ENCODE peak calls at places on chromosomes 7 and 10, in four cellular contexts. G is hepatocyte, H is neuronal stem cell, A is GM23248. Z is an unnamed sample.

GRCh38 chr10:48838830-48839229 is 100.8 kb downstream of the LRRC18 start:
- DNase-seq in A (no peak), G (no peak), H (no peak), Z (peak; percentile 2)

GRCh38 chr7:120304674-120305073 is 31.7 kb downstream of the KCND2 start:
- DNase-seq in H (no peak), A (no peak), G (no peak), Z (peak; percentile 17)

GRCh38 chr10:72354356-72355213 is at the start of gene DNAJB12:
- DNase-seq in H (peak; percentile 93), G (peak; percentile 96), A (peak; percentile 96), Z (peak; percentile 99)

GRCh38 chr7:26091933-26092332 is 60.1 kb upstream of the NFE2L3 start:
- DNase-seq in H (no peak), A (peak; percentile 15), G (no peak), Z (peak; percentile 62)

GRCh38 chr10:47402681-47403301 is 18.7 kb upstream of the ZNF488 start:
- DNase-seq in H (peak; percentile 39), G (peak; percentile 77), A (peak; percentile 82), Z (peak; percentile 63)

GRCh38 chr10:110659558-110659957 is 15.4 kb downstream of the RBM20 start:
- DNase-seq in G (no peak), H (no peak), A (no peak), Z (no peak)

GRCh38 chr10:5014936-5015335 is 11.3 kb upstream of the AKR1C2 start:
- DNase-seq in A (peak; percentile 42), H (no peak), G (no peak), Z (no peak)

GRCh38 chr7:131431289-131431688 is 103.6 kb downstream of the MKLN1 start:
- DNase-seq in H (no peak), G (peak; percentile 3), A (peak; percentile 74), Z (no peak)

GRCh38 chr7:87219545-87220025 is at the start of gene TMEM243:
- DNase-seq in G (peak; percentile 83), A (peak; percentile 89), H (peak; percentile 51), Z (peak; percentile 65)

GRCh38 chr10:78470267-78471103 is 436.8 kb downstream of the RPS24 start:
- DNase-seq in A (no peak), G (no peak), H (no peak), Z (no peak)
- H2AFZ ChIP-seq in A (no peak overlapping the region), G (no peak overlapping the region), H (no peak overlapping the region), Z (no peak overlapping the region)

DNA sequence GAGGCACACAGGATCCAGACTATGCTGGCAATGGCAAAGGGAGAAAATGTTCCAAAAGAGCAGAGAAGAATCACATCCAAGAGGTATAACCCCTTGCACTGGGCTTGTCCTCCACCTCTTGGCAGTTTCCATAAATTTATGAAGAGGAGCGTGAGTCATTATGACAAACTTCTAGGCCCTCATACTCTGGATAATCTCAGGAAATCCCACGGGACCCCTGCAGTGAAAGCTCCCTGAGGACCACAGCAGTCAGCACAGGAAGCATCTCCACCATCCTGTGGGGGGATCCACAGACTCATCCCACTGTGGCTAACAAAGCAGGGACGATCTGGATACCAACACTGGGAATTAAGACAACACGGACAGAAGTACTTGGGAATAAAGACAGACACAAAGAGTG is 30.3 kb upstream of the GPAM start:
- DNase-seq in A (peak; percentile 63), H (no peak), G (no peak), Z (no peak)
- H2AFZ ChIP-seq in A (no peak overlapping the region), H (no peak overlapping the region), G (no peak overlapping the region), Z (peak overlapping the region; percentile 10)

GRCh38 chr10:99528256-99528866 is 4.4 kb upstream of the NKX2-3 start:
- DNase-seq in G (no peak), A (no peak), H (no peak), Z (no peak)

GRCh38 chr10:99527526-99528255 is 5.1 kb upstream of the NKX2-3 start:
- DNase-seq in H (no peak), A (no peak), G (no peak), Z (peak; percentile 71)

GRCh38 chr10:99528867-99529285 is 3.9 kb upstream of the NKX2-3 start:
- DNase-seq in G (no peak), A (no peak), H (no peak), Z (no peak)

GRCh38 chr10:99525897-99526296 is 6.8 kb upstream of the NKX2-3 start:
- DNase-seq in H (no peak), A (no peak), G (no peak), Z (no peak)

GRCh38 chr10:99526861-99527504 is 5.8 kb upstream of the NKX2-3 start:
- DNase-seq in H (no peak), A (no peak), G (no peak), Z (peak; percentile 52)
- H2AFZ ChIP-seq in H (no peak overlapping the region), A (no peak overlapping the region), G (no peak overlapping the region), Z (peak overlapping the region; percentile 67)

GRCh38 chr7:135977020-135977741 is at the start of gene MTPN:
- DNase-seq in G (peak; percentile 99), H (peak; percentile 95), A (peak; percentile 97), Z (peak; percentile 98)

GRCh38 chr7:135978624-135979023 is 1.5 kb upstream of the MTPN start:
- DNase-seq in A (no peak), G (no peak), H (no peak), Z (no peak)

GRCh38 chr7:135979674-135980660 is 2.8 kb upstream of the MTPN start:
- DNase-seq in G (no peak), A (peak; percentile 75), H (no peak), Z (no peak)

GRCh38 chr7:135976312-135977019 is 693 bp downstream of the MTPN start:
- DNase-seq in G (peak; percentile 31), H (no peak), A (peak; percentile 46), Z (peak; percentile 79)

GRCh38 chr7:135977742-135978066 is 545 bp upstream of the MTPN start:
- DNase-seq in A (no peak), H (no peak), G (no peak), Z (no peak)
- H2AFZ ChIP-seq in A (peak overlapping the region; percentile 97), H (peak overlapping the region; percentile 94), G (peak overlapping the region; percentile 76), Z (peak overlapping the region; percentile 89)